ENCODE peak calls at places on chromosomes 13 and 19, in five cellular contexts. F is amygdala, Z is glutamatergic neuron, T is transverse colon, S is uterus. V is an unnamed sample.

GRCh38 chr19:46221981-46222610 is 7.4 kb upstream of the IGFL1 start:
- DNase-seq in F (no peak), Z (no peak), T (no peak), S (peak; percentile 63), V (no peak)

GRCh38 chr13:77637583-77637982 is 59.9 kb upstream of the SLAIN1 start:
- DNase-seq in F (no peak), Z (peak; percentile 60), T (no peak), S (no peak), V (no peak)

GRCh38 chr19:17794731-17795494 is at the start of gene B3GNT3:
- DNase-seq in F (no peak), Z (peak; percentile 44), T (peak; percentile 95), S (no peak), V (no peak)

GRCh38 chr19:49997709-49998108 is 27.5 kb downstream of the VRK3 start:
- DNase-seq in F (no peak), Z (no peak), T (no peak), S (no peak), V (no peak)

GRCh38 chr13:95156208-95156607 is 145.0 kb downstream of the ABCC4 start:
- DNase-seq in F (no peak), Z (no peak), T (no peak), S (no peak), V (no peak)

GRCh38 chr13:50299546-50300249 is 284.5 kb downstream of the KCNRG start:
- DNase-seq in F (no peak), Z (no peak), T (no peak), S (no peak), V (no peak)

GRCh38 chr19:3768015-3768747 is 3.8 kb downstream of the RAX2 start:
- DNase-seq in F (no peak), Z (no peak), T (no peak), S (no peak), V (no peak)

GRCh38 chr13:98543380-98544104 is 33.4 kb downstream of the STK24 start:
- DNase-seq in F (no peak), Z (no peak), T (no peak), S (no peak), V (no peak)

GRCh38 chr13:34405410-34405809 is 536.7 kb upstream of the NBEA start:
- DNase-seq in F (no peak), Z (no peak), T (no peak), S (no peak), V (peak; percentile 31)